ENCODE peak calls at places on chromosomes 4 and X, in eight cellular contexts. P is left ventricle myocardium inferior; X is aorta; L is OCI-LY7; E is neuronal stem cell; G is left lung; B is CD8-positive, alpha-beta memory T cell; Q is T-helper 17 cell. F is an unnamed sample. For H3K9me3, the result is how much of the 10 kb centered on the place peaks cover.

GRCh38 chr4:89640620-89641366 is 196.2 kb downstream of the SNCA start:
- DNase-seq in P (peak), X (no peak), L (no peak), E (peak), G (no peak), B (no peak), Q (no peak), F (no peak)

GRCh38 chrX:9341305-9342201 is 123.3 kb upstream of the TBL1X start:
- DNase-seq in P (peak), X (peak), L (peak), E (peak), G (peak), B (peak), Q (peak), F (peak)

GRCh38 chr4:3290889-3291321 is 1.9 kb upstream of the RGS12 start:
- DNase-seq in P (no peak), X (no peak), L (no peak), E (no peak), G (no peak), B (no peak), Q (no peak), F (no peak)

GRCh38 chr4:8664031-8664805 is 71.7 kb downstream of the CPZ start:
- DNase-seq in P (no peak), X (no peak), L (no peak), E (no peak), G (peak), B (no peak), Q (no peak), F (no peak)

GRCh38 chr4:78971326-78971725 is 32.1 kb upstream of the PAQR3 start:
- DNase-seq in P (no peak), X (no peak), L (no peak), E (no peak), G (no peak), B (no peak), Q (no peak), F (no peak)

GRCh38 chr4:116664198-116664597 is 421.2 kb downstream of the TRAM1L1 start:
- DNase-seq in P (no peak), X (no peak), L (no peak), E (no peak), G (no peak), B (no peak), Q (no peak), F (no peak)

GRCh38 chr4:176920694-176921093 is 128.0 kb upstream of the VEGFC start:
- DNase-seq in P (no peak), X (no peak), L (no peak), E (no peak), G (no peak), B (no peak), Q (no peak), F (no peak)

GRCh38 chr4:151163855-151164254 is 64.4 kb downstream of the RPS3A start:
- DNase-seq in P (no peak), X (no peak), L (no peak), E (no peak), G (no peak), B (no peak), Q (no peak), F (no peak)

GRCh38 chr4:107801766-107802211 is 22.9 kb upstream of the SGMS2 start:
- DNase-seq in P (no peak), X (no peak), L (no peak), E (no peak), G (peak), B (no peak), Q (no peak), F (no peak)

GRCh38 chr4:122412547-122412946 is 33.7 kb downstream of the ADAD1 start:
- DNase-seq in P (no peak), X (no peak), L (no peak), E (no peak), G (no peak), B (no peak), Q (no peak), F (no peak)

GRCh38 chr4:119130365-119131065 is 5.1 kb upstream of the MYOZ2 start:
- DNase-seq in P (no peak), X (no peak), L (no peak), E (no peak), G (no peak), B (no peak), Q (no peak), F (no peak)

GRCh38 chr4:74623041-74623440 is 171.3 kb downstream of the BTC start:
- DNase-seq in P (no peak), X (no peak), L (peak), E (peak), G (no peak), B (no peak), Q (no peak), F (no peak)

GRCh38 chrX:43560247-43560946 is 95.7 kb upstream of the MAOA start:
- DNase-seq in P (no peak), X (no peak), L (no peak), E (no peak), G (no peak), B (no peak), Q (no peak), F (no peak)

GRCh38 chr4:145423017-145423708 is 58.5 kb upstream of the SMAD1 start:
- DNase-seq in P (no peak), X (no peak), L (no peak), E (no peak), G (no peak), B (no peak), Q (no peak), F (no peak)

GRCh38 chr4:1460967-1461868 is 55.0 kb upstream of the NKX1-1 start:
- DNase-seq in P (no peak), X (no peak), L (no peak), E (no peak), G (no peak), B (no peak), Q (no peak), F (no peak)

GRCh38 chrX:125627676-125628075 is 308.0 kb downstream of the TEX13C start:
- DNase-seq in P (no peak), X (no peak), L (peak), E (no peak), G (no peak), B (no peak), Q (no peak), F (no peak)

GRCh38 chr4:10526431-10527222 is 69.4 kb upstream of the ZNF518B start:
- DNase-seq in P (no peak), X (no peak), L (no peak), E (no peak), G (no peak), B (no peak), Q (no peak), F (no peak)

GRCh38 chr4:13860126-13860525 is 232.6 kb upstream of the BOD1L1 start:
- DNase-seq in P (no peak), X (no peak), L (no peak), E (peak), G (no peak), B (no peak), Q (no peak), F (no peak)

GRCh38 chrX:77527233-77528001 is 80.2 kb downstream of the FGF16 start:
- DNase-seq in P (peak), X (peak), L (no peak), E (no peak), G (no peak), B (no peak), Q (no peak), F (no peak)

GRCh38 chrX:13837290-13837745 is 20.4 kb upstream of the GPM6B start:
- DNase-seq in P (no peak), X (no peak), L (no peak), E (peak), G (no peak), B (no peak), Q (no peak), F (no peak)

GRCh38 chrX:43734444-43734843 is 78.3 kb downstream of the MAOA start:
- DNase-seq in P (no peak), X (no peak), L (no peak), E (no peak), G (no peak), B (no peak), Q (no peak), F (no peak)

GRCh38 chr4:139176299-139177048 is 544 bp downstream of the ELF2 start:
- DNase-seq in P (peak), X (peak), L (peak), E (peak), G (peak), B (peak), Q (peak), F (no peak)

GRCh38 chr4:16802044-16802443 is 96.4 kb downstream of the LDB2 start:
- DNase-seq in P (no peak), X (no peak), L (no peak), E (no peak), G (no peak), B (no peak), Q (no peak), F (no peak)

GRCh38 chr4:16809064-16809463 is 89.4 kb downstream of the LDB2 start:
- DNase-seq in P (no peak), X (no peak), L (no peak), E (no peak), G (no peak), B (no peak), Q (no peak), F (no peak)

GRCh38 chr4:16801356-16801755 is 97.1 kb downstream of the LDB2 start:
- DNase-seq in P (no peak), X (no peak), L (no peak), E (no peak), G (no peak), B (no peak), Q (no peak), F (no peak)

DNA sequence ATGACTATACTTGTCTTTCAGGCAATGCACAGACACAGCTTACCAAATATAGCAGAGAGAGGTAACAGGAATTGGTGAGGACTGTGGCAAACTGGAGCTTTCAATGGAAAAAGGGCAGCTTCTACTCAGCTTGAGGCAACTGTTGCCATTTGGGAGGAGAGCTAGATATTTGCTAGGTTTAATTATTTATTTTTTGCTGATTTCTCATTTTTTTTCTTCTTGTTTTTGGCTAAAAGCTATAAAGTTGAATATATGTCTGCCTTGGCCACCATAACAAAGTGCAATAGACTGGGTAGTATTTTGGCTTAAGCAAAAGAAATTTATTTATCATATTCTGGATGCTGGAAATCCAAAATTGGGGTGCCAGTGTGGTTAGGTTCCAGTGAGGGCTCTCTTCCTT is 93.9 kb downstream of the LDB2 start:
- DNase-seq in P (no peak), X (no peak), L (no peak), E (no peak), G (no peak), B (no peak), Q (no peak), F (no peak)
- H3K9me3 ChIP-seq in P (under half), X (under half), L (under half), E (under half), G (under half), B (under half), Q (under half), F (under half)

GRCh38 chrX:70352473-70352872 is 62.6 kb downstream of the KIF4A start:
- DNase-seq in P (no peak), X (no peak), L (no peak), E (peak), G (no peak), B (no peak), Q (no peak), F (no peak)

DNA sequence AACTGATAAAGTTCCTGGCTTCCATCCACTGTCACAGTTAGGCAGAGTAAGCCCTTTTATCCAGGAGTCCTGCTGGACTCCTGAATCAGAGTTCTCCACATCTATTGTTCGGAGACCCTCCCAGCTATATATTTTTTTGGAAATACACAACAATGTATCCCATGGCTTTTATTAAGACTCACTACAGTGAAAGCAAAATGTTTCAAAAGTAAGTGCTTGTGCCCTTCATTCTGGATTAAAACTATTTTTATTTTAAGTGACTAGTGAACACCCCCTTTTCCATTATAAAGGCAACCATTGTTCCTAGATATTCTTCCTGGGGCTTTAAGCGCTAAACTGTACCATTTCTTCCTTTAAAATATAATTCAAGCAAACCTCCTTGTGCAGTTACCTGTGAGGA is 56.8 kb downstream of the KIF4A start:
- DNase-seq in P (no peak), X (no peak), L (no peak), E (no peak), G (no peak), B (no peak), Q (no peak), F (no peak)
- H3K9me3 ChIP-seq in P (under half), X (under half), L (under half), E (under half), G (under half), B (under half), Q (under half), F (under half)

DNA sequence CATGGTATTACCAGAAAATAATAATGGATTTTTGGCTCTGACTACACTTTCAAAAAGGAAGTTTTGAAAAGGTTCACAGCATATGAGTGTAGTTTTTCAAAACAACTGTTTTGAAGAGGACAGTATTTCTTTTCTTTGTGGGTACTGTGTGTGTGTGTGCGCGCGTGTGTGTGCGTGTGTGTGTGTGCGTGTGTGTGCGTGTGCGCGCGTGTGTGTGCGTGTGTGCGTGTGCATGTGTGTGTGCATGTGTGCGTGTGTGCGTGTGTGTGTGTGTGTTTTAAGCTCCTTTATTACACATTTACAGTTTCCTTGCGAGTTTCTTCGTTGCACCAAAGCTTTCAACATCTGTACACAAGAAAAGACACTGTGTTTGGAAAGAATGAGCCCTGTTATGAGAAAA is 755.4 kb downstream of the SH3BGRL start:
- DNase-seq in P (no peak), X (no peak), L (no peak), E (no peak), G (no peak), B (no peak), Q (no peak), F (no peak)
- H3K9me3 ChIP-seq in P (under half), X (under half), L (under half), E (under half), G (under half), B (under half), Q (under half), F (under half)

GRCh38 chr4:158845166-158846041 is 76.6 kb downstream of the FNIP2 start:
- DNase-seq in P (no peak), X (no peak), L (no peak), E (no peak), G (no peak), B (no peak), Q (no peak), F (no peak)
- H3K9me3 ChIP-seq in P (under half), X (under half), L (under half), E (under half), G (under half), B (under half), Q (under half), F (under half)

GRCh38 chr4:140774510-140774909 is 18.3 kb upstream of the TBC1D9 start:
- DNase-seq in P (no peak), X (no peak), L (no peak), E (no peak), G (no peak), B (no peak), Q (no peak), F (no peak)
- H3K9me3 ChIP-seq in P (under half), X (under half), L (under half), E (under half), G (under half), B (under half), Q (under half), F (under half)

DNA sequence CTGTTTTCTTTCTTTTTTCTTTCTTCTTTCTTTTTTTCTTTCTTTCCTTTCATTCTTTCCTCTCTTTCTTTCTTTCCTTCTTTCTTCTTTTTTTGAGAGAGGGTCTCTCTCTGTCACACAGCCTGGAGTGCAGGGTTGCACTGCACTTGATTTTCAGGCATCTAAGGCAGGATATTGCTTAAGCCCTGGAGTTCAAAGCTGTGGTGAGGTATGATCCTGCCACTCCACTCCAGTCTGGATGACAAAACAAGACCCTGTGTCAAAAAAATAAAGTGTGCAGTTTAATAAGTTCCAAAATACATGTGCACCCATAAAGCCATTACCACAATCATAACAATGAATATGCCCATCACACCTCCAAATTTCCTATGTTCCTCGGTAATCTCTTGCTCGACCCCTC is 10.6 kb upstream of the ZNF718 start:
- DNase-seq in P (no peak), X (no peak), L (no peak), E (no peak), G (no peak), B (no peak), Q (no peak), F (no peak)
- H3K9me3 ChIP-seq in P (under half), X (under half), L (under half), E (under half), G (under half), B (under half), Q (under half), F (under half)

DNA sequence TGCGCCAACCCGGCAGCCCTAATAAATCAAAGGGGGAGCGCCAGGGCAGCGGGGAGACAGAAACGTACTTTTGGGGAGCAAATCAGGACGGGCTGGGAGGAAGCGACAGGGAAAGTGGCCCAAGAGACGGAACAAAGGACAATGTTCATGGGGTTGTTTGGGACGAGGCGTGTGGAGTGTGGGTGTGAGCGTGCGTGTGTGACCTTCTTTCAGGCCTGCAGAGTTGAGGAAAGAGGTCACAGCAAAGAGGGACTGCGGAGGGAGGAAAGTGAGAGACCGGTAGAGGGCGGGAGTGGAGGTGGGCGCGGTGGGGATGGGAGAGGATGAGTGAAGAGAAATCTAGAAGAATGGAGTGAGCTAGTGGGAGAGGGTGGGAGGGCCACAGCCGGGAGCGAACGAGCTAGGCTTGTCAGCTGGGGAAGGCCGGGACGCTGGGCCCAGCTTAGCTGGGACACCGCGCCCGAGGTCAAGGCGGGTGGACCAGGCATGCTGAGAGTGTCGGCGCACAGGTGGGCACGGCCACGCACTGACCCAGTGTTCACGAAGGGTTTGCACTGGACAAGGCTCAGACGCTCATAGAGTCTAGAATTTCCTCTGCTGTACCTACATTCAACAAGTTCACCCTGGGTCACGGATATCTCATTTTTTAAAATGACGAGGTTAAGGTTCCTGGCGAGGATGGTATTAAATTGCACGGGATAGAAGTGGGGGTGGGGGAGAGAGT is 14.7 kb upstream of the PITX2 start:
- DNase-seq in P (no peak), X (no peak), L (no peak), E (peak), G (no peak), B (no peak), Q (no peak), F (no peak)
- H3K9me3 ChIP-seq in P (under half), X (under half), L (under half), E (under half), G (under half), B (under half), Q (under half), F (under half)

DNA sequence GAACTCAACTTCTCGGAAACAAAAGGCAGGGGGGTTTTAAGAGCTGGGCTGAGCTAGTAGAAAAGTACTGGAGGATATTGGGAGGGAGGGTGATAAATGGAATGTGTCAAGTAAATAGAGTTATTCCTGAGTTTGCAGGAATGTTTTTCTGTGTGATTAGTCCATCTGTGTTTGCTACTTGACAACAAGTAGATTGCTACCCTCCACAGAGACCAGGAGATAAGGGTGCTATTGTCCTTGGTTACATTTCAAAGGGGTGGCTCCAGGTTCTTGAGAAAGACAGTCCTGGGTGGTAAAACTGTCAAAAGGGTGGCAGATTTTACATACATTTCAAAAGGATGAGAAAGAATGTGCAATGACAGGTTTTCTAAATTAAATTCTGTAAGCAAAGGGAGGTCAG is 181.2 kb upstream of the PPP3CA start:
- DNase-seq in P (no peak), X (no peak), L (no peak), E (no peak), G (no peak), B (no peak), Q (no peak), F (no peak)
- H3K9me3 ChIP-seq in P (under half), X (under half), L (under half), E (under half), G (under half), B (under half), Q (under half), F (under half)

DNA sequence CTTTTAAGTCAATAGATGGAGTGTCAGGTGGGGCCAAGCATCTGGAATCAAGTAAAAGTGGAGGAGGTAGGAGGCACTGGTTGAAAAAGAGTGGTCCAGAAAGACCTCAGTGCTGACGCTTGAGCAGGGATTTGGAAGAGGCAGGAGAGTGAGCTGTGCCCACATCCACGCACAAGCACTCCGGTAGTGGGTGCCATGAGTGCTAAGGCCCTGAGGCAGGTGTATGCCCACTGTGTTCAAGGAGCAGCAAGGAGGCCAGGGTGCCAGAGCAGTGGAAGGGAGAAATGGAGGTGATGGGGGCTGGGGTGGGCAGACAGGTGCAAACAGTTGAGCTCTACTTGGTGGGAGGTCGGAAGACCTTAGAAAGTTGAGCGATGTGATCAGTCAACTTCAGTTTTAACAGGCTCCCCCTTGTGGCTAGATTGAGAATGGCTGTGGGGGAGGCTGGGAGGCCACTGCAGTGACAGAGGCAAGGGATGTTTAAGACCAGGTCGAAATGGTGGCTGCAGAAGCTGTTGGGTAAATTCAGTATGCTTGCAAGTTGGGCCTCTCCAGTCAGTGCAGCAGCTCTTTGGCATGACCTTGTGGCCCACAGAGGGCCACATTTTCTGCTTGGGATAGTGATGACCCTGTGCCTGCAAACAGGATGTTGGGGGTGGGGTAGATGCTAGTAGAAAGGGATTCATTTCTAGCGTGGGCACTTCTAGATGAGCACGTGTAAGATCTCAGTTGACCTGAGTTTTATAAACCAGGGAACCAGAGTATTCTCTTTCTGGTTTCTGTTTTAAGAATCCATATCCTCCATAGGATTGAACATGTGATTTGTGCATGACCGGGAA is 12.7 kb downstream of the TKTL1 start:
- DNase-seq in P (peak), X (peak), L (peak), E (peak), G (peak), B (peak), Q (peak), F (no peak)
- H3K9me3 ChIP-seq in P (under half), X (under half), L (under half), E (under half), G (under half), B (under half), Q (under half), F (under half)